ENCODE peak calls at places on chromosome 4, in six cellular contexts. Z is OCI-LY7, A is left colon, R is A172, H is coronary artery, Q is bronchial epithelial cell. D is an unnamed sample.

GRCh38 chr4:17780461-17781071 is 855 bp downstream of the FAM184B start:
- DNase-seq in A (no peak), Q (no peak), H (no peak), R (no peak), Z (no peak), D (no peak)

GRCh38 chr4:10457255-10457801 is at the start of gene ZNF518B:
- DNase-seq in Z (peak), A (peak), H (no peak), R (no peak), Q (peak), D (peak)

GRCh38 chr4:2300431-2300861 is 38.5 kb upstream of the MXD4 start:
- DNase-seq in H (no peak), Q (no peak), R (no peak), Z (no peak), A (no peak), D (no peak)

GRCh38 chr4:176792348-176793059 is at the start of gene VEGFC:
- DNase-seq in Z (no peak), R (peak), H (peak), A (peak), Q (peak), D (peak)

GRCh38 chr4:140343303-140343702 is 30.1 kb upstream of the SCOC start:
- DNase-seq in Z (no peak), A (peak), R (no peak), H (no peak), Q (peak), D (peak)

GRCh38 chr4:53855886-53856260 is 208.5 kb downstream of the CHIC2 start:
- DNase-seq in H (no peak), R (no peak), A (no peak), Q (peak), Z (no peak), D (no peak)

GRCh38 chr4:173237722-173238121 is 69.1 kb downstream of the GALNT7 start:
- DNase-seq in A (no peak), Z (no peak), Q (no peak), H (no peak), R (no peak), D (no peak)

GRCh38 chr4:121551881-121552280 is 144.9 kb downstream of the ANXA5 start:
- DNase-seq in Q (peak), Z (no peak), A (no peak), R (peak), H (no peak), D (no peak)

GRCh38 chr4:159317203-159317602 is 214.3 kb downstream of the RAPGEF2 start:
- DNase-seq in Q (no peak), A (no peak), Z (no peak), H (no peak), R (no peak), D (no peak)

D was measured in adrenal gland.